ENCODE peak calls at places on chromosomes 2 and 18, in six cellular contexts. J, F, X, E, Y and Z are unnamed samples.
A peak's percentile ranks its signal among the peaks of the same experiment; 100 is the strongest.

GRCh38 chr2:1806254-1806653 is 61.9 kb upstream of the PXDN start:
- DNase-seq in J (no peak), F (no peak), X (no peak), E (no peak), Y (no peak), Z (no peak)

GRCh38 chr2:71667256-71668182 is 214.2 kb downstream of the DYSF start:
- DNase-seq in J (no peak), F (no peak), X (no peak), E (no peak), Y (no peak), Z (no peak)

GRCh38 chr2:128237081-128237534 is 81.6 kb downstream of the HS6ST1 start:
- DNase-seq in J (no peak), F (no peak), X (peak; percentile 83), E (no peak), Y (no peak), Z (peak; percentile 44)

GRCh38 chr18:75727479-75727878 is 300.0 kb upstream of the SMIM21 start:
- DNase-seq in J (no peak), F (no peak), X (peak; percentile 0), E (peak; percentile 24), Y (peak; percentile 2), Z (no peak)

GRCh38 chr2:114350186-114350725 is 92.2 kb upstream of the DPP10 start:
- DNase-seq in J (no peak), F (no peak), X (no peak), E (no peak), Y (no peak), Z (no peak)

GRCh38 chr2:118102433-118103082 is 14.3 kb downstream of the INSIG2 start:
- DNase-seq in J (peak; percentile 82), F (peak; percentile 31), X (peak; percentile 33), E (no peak), Y (no peak), Z (no peak)

GRCh38 chr18:47983055-47983454 is 52.6 kb upstream of the SMAD2 start:
- DNase-seq in J (no peak), F (no peak), X (no peak), E (no peak), Y (no peak), Z (no peak)

GRCh38 chr2:43521568-43521967 is 74.3 kb downstream of the THADA start:
- DNase-seq in J (no peak), F (no peak), X (no peak), E (no peak), Y (no peak), Z (no peak)

GRCh38 chr18:79454034-79454735 is 58.5 kb downstream of the NFATC1 start:
- DNase-seq in J (no peak), F (no peak), X (peak; percentile 60), E (no peak), Y (no peak), Z (no peak)

GRCh38 chr2:5546176-5546575 is 146.0 kb upstream of the SOX11 start:
- DNase-seq in J (peak; percentile 67), F (no peak), X (peak; percentile 82), E (no peak), Y (no peak), Z (no peak)

GRCh38 chr2:158103358-158104021 is 1.8 kb downstream of the UPP2 start:
- DNase-seq in J (no peak), F (no peak), X (no peak), E (no peak), Y (no peak), Z (peak; percentile 25)

GRCh38 chr2:149901231-149901859 is 313.8 kb upstream of the MMADHC start:
- DNase-seq in J (no peak), F (no peak), X (peak; percentile 62), E (no peak), Y (no peak), Z (no peak)

GRCh38 chr2:196413821-196414274 is 225.7 kb upstream of the CCDC150 start:
- DNase-seq in J (peak; percentile 12), F (no peak), X (no peak), E (no peak), Y (no peak), Z (no peak)

GRCh38 chr18:21004721-21005120 is 106.9 kb downstream of the ROCK1 start:
- DNase-seq in J (peak; percentile 22), F (no peak), X (peak; percentile 59), E (no peak), Y (no peak), Z (peak; percentile 64)

GRCh38 chr2:110992886-110993285 is 127.8 kb upstream of the BCL2L11 start:
- DNase-seq in J (no peak), F (no peak), X (no peak), E (no peak), Y (no peak), Z (no peak)

GRCh38 chr2:196696423-196697073 is 57.0 kb downstream of the CCDC150 start:
- DNase-seq in J (peak; percentile 93), F (peak; percentile 64), X (peak; percentile 91), E (no peak), Y (peak; percentile 25), Z (no peak)

GRCh38 chr2:74415762-74416395 is 5.5 kb downstream of the C2orf81 start:
- DNase-seq in J (no peak), F (no peak), X (no peak), E (no peak), Y (no peak), Z (no peak)

GRCh38 chr2:224073676-224074075 is 34.6 kb upstream of the SERPINE2 start:
- DNase-seq in J (no peak), F (no peak), X (no peak), E (no peak), Y (no peak), Z (no peak)

GRCh38 chr18:27378396-27379094 is 193.4 kb upstream of the CHST9 start:
- DNase-seq in J (peak; percentile 97), F (peak; percentile 79), X (peak; percentile 89), E (no peak), Y (no peak), Z (no peak)

GRCh38 chr2:132824716-132825115 is 154.7 kb upstream of the LYPD1 start:
- DNase-seq in J (no peak), F (no peak), X (peak; percentile 68), E (no peak), Y (no peak), Z (peak; percentile 33)

GRCh38 chr2:71336802-71337201 is 5.2 kb downstream of the ZNF638 start:
- DNase-seq in J (peak; percentile 13), F (no peak), X (peak; percentile 48), E (no peak), Y (no peak), Z (no peak)

GRCh38 chr2:44551497-44551896 is 189.8 kb downstream of the CAMKMT start:
- DNase-seq in J (no peak), F (no peak), X (no peak), E (no peak), Y (no peak), Z (no peak)

GRCh38 chr2:232113821-232114220 is 152.3 kb downstream of the DIS3L2 start:
- DNase-seq in J (no peak), F (peak; percentile 39), X (peak; percentile 66), E (no peak), Y (no peak), Z (no peak)

GRCh38 chr2:112168422-112169124 is 30.4 kb downstream of the FBLN7 start:
- DNase-seq in J (peak; percentile 16), F (no peak), X (no peak), E (no peak), Y (peak; percentile 20), Z (no peak)

GRCh38 chr2:212030709-212031108 is 507.9 kb downstream of the ERBB4 start:
- DNase-seq in J (no peak), F (no peak), X (no peak), E (no peak), Y (no peak), Z (no peak)

GRCh38 chr2:131425191-131426021 is 50.5 kb upstream of the TUBA3D start:
- DNase-seq in J (no peak), F (no peak), X (no peak), E (no peak), Y (no peak), Z (no peak)

GRCh38 chr2:32697156-32697555 is 69.3 kb downstream of the TTC27 start:
- DNase-seq in J (peak; percentile 29), F (no peak), X (peak; percentile 93), E (no peak), Y (no peak), Z (peak; percentile 53)

GRCh38 chr18:3994061-3994687 is 460.9 kb downstream of the DLGAP1 start:
- DNase-seq in J (no peak), F (no peak), X (no peak), E (no peak), Y (no peak), Z (no peak)

GRCh38 chr18:60506682-60507081 is 134.1 kb upstream of the MC4R start:
- DNase-seq in J (no peak), F (no peak), X (no peak), E (no peak), Y (no peak), Z (no peak)

GRCh38 chr2:160502478-160502877 is 8.9 kb upstream of the RBMS1 start:
- DNase-seq in J (no peak), F (no peak), X (no peak), E (no peak), Y (no peak), Z (no peak)

GRCh38 chr2:160499865-160500264 is 6.3 kb upstream of the RBMS1 start:
- DNase-seq in J (peak; percentile 31), F (no peak), X (no peak), E (no peak), Y (no peak), Z (no peak)

GRCh38 chr2:160501370-160501769 is 7.8 kb upstream of the RBMS1 start:
- DNase-seq in J (no peak), F (no peak), X (no peak), E (no peak), Y (no peak), Z (no peak)

GRCh38 chr2:160494243-160494642 is 636 bp upstream of the RBMS1 start:
- DNase-seq in J (no peak), F (no peak), X (peak; percentile 4), E (no peak), Y (no peak), Z (no peak)

GRCh38 chr2:160498147-160498546 is 4.5 kb upstream of the RBMS1 start:
- DNase-seq in J (no peak), F (no peak), X (no peak), E (no peak), Y (no peak), Z (no peak)
- H3K4me3 ChIP-seq in J (no peak overlapping the region), F (no peak overlapping the region), X (no peak overlapping the region), E (no peak overlapping the region), Y (no peak overlapping the region), Z (no peak overlapping the region)

DNA sequence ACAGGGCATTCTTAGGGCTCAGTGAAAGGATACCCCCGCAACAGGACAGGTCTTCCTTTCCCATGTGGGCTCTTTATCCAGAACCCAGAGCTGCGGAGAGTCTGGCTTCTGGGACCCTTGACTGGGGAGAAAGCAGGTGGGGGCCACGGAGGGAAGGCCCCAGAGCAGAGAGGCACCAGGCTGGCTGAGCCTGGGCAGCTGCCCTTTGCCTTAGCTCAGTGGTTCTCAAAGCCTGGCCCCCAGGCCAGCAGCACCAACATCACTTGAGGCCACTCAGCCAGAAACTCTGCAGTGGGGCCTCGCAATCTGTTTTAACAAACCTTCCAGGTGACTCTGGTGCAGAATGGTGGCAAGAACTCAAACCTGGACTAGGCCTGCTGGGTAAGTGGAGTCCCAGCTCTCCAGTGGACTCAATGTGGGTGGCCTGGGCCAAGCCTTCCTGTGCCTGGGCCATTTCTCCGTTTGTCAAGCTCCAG is 1.6 kb upstream of the TMEM37 start:
- DNase-seq in J (no peak), F (no peak), X (no peak), E (no peak), Y (no peak), Z (no peak)
- TF ChIP-seq CTCF in J (no peak), F (no peak), X (no peak), E (no peak), Y (no peak), Z (no peak)

GRCh38 chr2:240752209-240752608 is 60.5 kb downstream of the AQP12A start:
- DNase-seq in J (no peak), F (no peak), X (no peak), E (no peak), Y (no peak), Z (no peak)
- H3K36me3 ChIP-seq in J (no peaks in the 10 kb centered on the region), F (no peaks in the 10 kb centered on the region), X (no peaks in the 10 kb centered on the region), E (no peaks in the 10 kb centered on the region), Y (no peaks in the 10 kb centered on the region), Z (no peaks in the 10 kb centered on the region)

GRCh38 chr2:75456111-75456510 is 104.6 kb downstream of the EVA1A start:
- DNase-seq in J (no peak), F (no peak), X (no peak), E (no peak), Y (no peak), Z (no peak)
- H3K4me3 ChIP-seq in J (no peak overlapping the region), F (no peak overlapping the region), X (no peak overlapping the region), E (no peak overlapping the region), Y (no peak overlapping the region), Z (no peak overlapping the region)